ENCODE peak calls at places on chromosomes 5 and 9, in nine cellular contexts. Y is GM04504; D is NCI-H524 treated with DMSO at 0.1 percent for 48 hours; O is T-helper 1 cell; C is activated CD4-positive, alpha-beta T cell treated with anti-CD3 and anti-CD28 coated beads, Interleukin-2, amount 10 ng/mL, durations not matched to agents 7 days and 5 days; V is mesendoderm; I is activated naive CD4-positive, alpha-beta T cell treated with anti-CD3 and anti-CD28 coated beads, Interleukin-2, amount 10 ng/mL, durations not matched to agents 7 days and 5 days; N is stimulated activated CD8-positive, alpha-beta memory T cell treated with anti-CD3 and anti-CD28 coated beads, Interleukin-15, amount 100 ng/mL, for 1 hour; G is activated T-cell treated with anti-CD3 and anti-CD28 coated beads, Interleukin-2, amount 50 U/mL, for 72 hours. P is an unnamed sample.

GRCh38 chr5:89213584-89213983 is 330.6 kb upstream of the MEF2C start:
- DNase-seq in Y (peak; percentile 55), D (no peak), O (no peak), C (no peak), V (no peak), I (no peak), N (no peak), G (no peak), P (no peak)

GRCh38 chr9:8241201-8241600 is 441.6 kb upstream of the DMAC1 start:
- DNase-seq in Y (no peak), D (no peak), O (no peak), C (no peak), V (no peak), I (no peak), N (no peak), G (no peak), P (no peak)

GRCh38 chr9:130755377-130756007 is 61.9 kb downstream of the EXOSC2 start:
- DNase-seq in Y (no peak), D (no peak), O (no peak), C (no peak), V (no peak), I (no peak), N (no peak), G (no peak), P (no peak)

GRCh38 chr5:156670615-156671014 is 179.5 kb upstream of the PPP1R2B start:
- DNase-seq in Y (no peak), D (no peak), O (no peak), C (no peak), V (no peak), I (no peak), N (no peak), G (no peak), P (no peak)

GRCh38 chr5:31824886-31825774 is 186.2 kb downstream of the PDZD2 start:
- DNase-seq in Y (peak; percentile 24), D (peak; percentile 33), O (peak; percentile 17), C (peak; percentile 69), V (peak; percentile 71), I (peak; percentile 55), N (peak; percentile 2), G (peak; percentile 40), P (peak; percentile 6)

GRCh38 chr5:35876454-35876853 is 19.8 kb downstream of the IL7R start:
- DNase-seq in Y (no peak), D (no peak), O (no peak), C (no peak), V (no peak), I (no peak), N (no peak), G (no peak), P (no peak)

GRCh38 chr5:125222597-125223240 is 476.3 kb upstream of the ZNF608 start:
- DNase-seq in Y (no peak), D (no peak), O (no peak), C (no peak), V (no peak), I (no peak), N (no peak), G (no peak), P (no peak)

GRCh38 chr5:142175461-142176142 is 67.0 kb downstream of the NDFIP1 start:
- DNase-seq in Y (no peak), D (no peak), O (no peak), C (no peak), V (peak; percentile 97), I (no peak), N (no peak), G (no peak), P (no peak)

GRCh38 chr5:110377411-110378392 is 348.8 kb downstream of the TMEM232 start:
- DNase-seq in Y (peak; percentile 72), D (no peak), O (no peak), C (no peak), V (peak; percentile 90), I (no peak), N (no peak), G (no peak), P (peak; percentile 52)

GRCh38 chr9:96245399-96245798 is 56.6 kb downstream of the HSD17B3 start:
- DNase-seq in Y (no peak), D (no peak), O (no peak), C (no peak), V (no peak), I (no peak), N (no peak), G (no peak), P (no peak)

GRCh38 chr9:17589771-17590170 is 10.9 kb downstream of the SH3GL2 start:
- DNase-seq in Y (no peak), D (no peak), O (no peak), C (no peak), V (no peak), I (no peak), N (no peak), G (no peak), P (no peak)

GRCh38 chr5:7869474-7870136 is 657 bp downstream of the MTRR start:
- DNase-seq in Y (no peak), D (no peak), O (peak; percentile 9), C (no peak), V (no peak), I (peak; percentile 51), N (no peak), G (peak; percentile 47), P (no peak)

P was measured in amniotic stem cell.